ENCODE peak calls at places on chromosome X, in five cellular contexts. M, A, X, Z and S are unnamed samples.

GRCh38 chrX:48648299-48648698 is 35.3 kb upstream of the WAS start:
- DNase-seq in Z (peak), A (no peak), X (no peak), M (peak), S (peak)

GRCh38 chrX:125131146-125131545 is 188.5 kb upstream of the TEX13C start:
- DNase-seq in A (no peak), Z (no peak), M (no peak), X (no peak), S (peak)

GRCh38 chrX:12228862-12229261 is 90.6 kb downstream of the FRMPD4 start:
- DNase-seq in Z (no peak), X (no peak), A (no peak), M (no peak), S (no peak)

GRCh38 chrX:120302434-120302833 is 8.8 kb downstream of the TMEM255A start:
- DNase-seq in X (no peak), M (no peak), A (peak), Z (no peak), S (peak)

GRCh38 chrX:115388879-115389278 is 99.4 kb downstream of the LUZP4 start:
- DNase-seq in M (peak), X (no peak), A (no peak), Z (no peak), S (no peak)

GRCh38 chrX:48971325-48972213 is at the start of gene KCND1:
- DNase-seq in X (no peak), A (peak), M (peak), Z (peak), S (peak)

GRCh38 chrX:1244164-1245076 is 24.2 kb upstream of the CSF2RA start:
- DNase-seq in X (peak), M (no peak), Z (no peak), A (no peak), S (no peak)

GRCh38 chrX:9456250-9457074 is 8.4 kb upstream of the TBL1X start:
- DNase-seq in Z (no peak), X (no peak), A (no peak), M (no peak), S (no peak)

GRCh38 chrX:53265771-53266170 is 15.6 kb downstream of the IQSEC2 start:
- DNase-seq in X (no peak), Z (peak), M (peak), A (no peak), S (peak)

GRCh38 chrX:72306085-72306801 is 529 bp upstream of the CITED1 start:
- DNase-seq in Z (peak), X (no peak), A (no peak), M (peak), S (peak)

GRCh38 chrX:111830561-111830960 is 45.4 kb upstream of the TRPC5OS start:
- DNase-seq in A (no peak), M (no peak), Z (no peak), X (no peak), S (no peak)

GRCh38 chrX:42567268-42567667 is 210.7 kb downstream of the PPP1R2C start:
- DNase-seq in M (peak), X (no peak), A (no peak), Z (peak), S (no peak)

GRCh38 chrX:101357166-101357795 is 8.7 kb upstream of the TIMM8A start:
- DNase-seq in M (peak), X (no peak), A (no peak), Z (peak), S (no peak)

GRCh38 chrX:6149231-6149870 is 79.3 kb downstream of the NLGN4X start:
- DNase-seq in A (no peak), Z (peak), X (no peak), M (no peak), S (no peak)

GRCh38 chrX:52923781-52924241 is 26.7 kb downstream of the FAM156B start:
- DNase-seq in Z (peak), M (peak), A (no peak), X (no peak), S (peak)

GRCh38 chrX:67545772-67546495 is 2.1 kb downstream of the AR start:
- DNase-seq in M (peak), A (peak), Z (peak), X (no peak), S (peak)

GRCh38 chrX:117969337-117969736 is 147.3 kb downstream of the KLHL13 start:
- DNase-seq in Z (no peak), X (no peak), A (no peak), M (no peak), S (no peak)

GRCh38 chrX:10926906-10927305 is 184.2 kb upstream of the HCCS start:
- DNase-seq in Z (no peak), M (peak), X (no peak), A (no peak), S (no peak)

GRCh38 chrX:148592595-148592994 is 92.2 kb downstream of the AFF2 start:
- DNase-seq in M (no peak), X (no peak), Z (no peak), A (no peak), S (no peak)

GRCh38 chrX:43718956-43719355 is 62.9 kb downstream of the MAOA start:
- DNase-seq in X (no peak), A (no peak), M (no peak), Z (no peak), S (peak)

GRCh38 chrX:41265615-41266014 is 68.3 kb upstream of the DDX3X start:
- DNase-seq in X (no peak), M (peak), Z (peak), A (no peak), S (no peak)

GRCh38 chrX:150355898-150356297 is 7.2 kb upstream of the MAMLD1 start:
- DNase-seq in M (no peak), Z (no peak), X (no peak), A (no peak), S (no peak)

GRCh38 chrX:130669233-130669632 is 233.8 kb downstream of the ENOX2 start:
- DNase-seq in X (no peak), A (no peak), Z (peak), M (peak), S (no peak)

GRCh38 chrX:133987188-133987587 is 1.8 kb upstream of the GPC3 start:
- DNase-seq in M (no peak), Z (no peak), A (no peak), X (no peak), S (no peak)

GRCh38 chrX:133988010-133988409 is 2.6 kb upstream of the GPC3 start:
- DNase-seq in A (no peak), Z (no peak), X (no peak), M (no peak), S (no peak)

GRCh38 chrX:133985164-133986007 is at the start of gene GPC3:
- DNase-seq in A (no peak), M (peak), X (peak), Z (peak), S (peak)

GRCh38 chrX:133984857-133985163 is 584 bp downstream of the GPC3 start:
- DNase-seq in M (no peak), X (no peak), Z (peak), A (no peak), S (no peak)

DNA sequence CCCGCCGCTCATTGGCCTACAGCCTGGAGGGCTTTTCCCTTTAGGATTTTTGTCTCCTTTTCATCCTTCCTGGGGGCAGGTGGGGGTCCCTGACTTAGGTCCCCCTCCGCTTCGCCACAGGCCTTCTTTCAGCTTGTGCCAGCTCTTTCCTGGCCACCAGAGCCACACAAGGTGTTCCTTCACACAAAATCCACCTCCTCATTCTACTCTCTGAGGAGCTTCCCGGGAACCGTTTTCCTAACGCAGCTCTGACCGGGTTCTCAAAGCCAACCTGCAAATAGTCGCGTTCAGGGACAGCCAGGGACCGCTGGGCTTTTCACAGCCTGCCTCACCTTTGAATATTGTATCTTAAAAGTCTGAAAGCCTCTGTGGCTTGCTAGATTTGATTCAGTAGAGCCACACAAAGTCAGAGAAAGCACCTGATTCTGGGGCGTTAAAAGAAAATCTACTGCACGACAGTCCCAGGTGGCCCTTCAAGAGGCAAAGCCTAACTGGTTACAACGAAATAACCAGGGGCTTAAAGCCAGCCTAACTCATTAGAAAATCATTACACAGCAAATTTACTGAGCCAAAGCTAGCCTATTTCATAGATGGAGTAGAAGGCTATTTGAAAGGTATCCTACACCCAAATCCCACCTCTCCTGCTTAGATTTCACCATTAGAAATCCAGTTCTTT is 752 bp upstream of the GPC3 start:
- DNase-seq in A (no peak), M (no peak), Z (no peak), X (no peak), S (no peak)
- H3K4me3 ChIP-seq in A (peak), M (peak), Z (no peak), X (peak), S (peak)

GRCh38 chrX:45783002-45783401 is 582.3 kb upstream of the DIPK2B start:
- DNase-seq in X (no peak), A (no peak), M (no peak), Z (no peak), S (no peak)

GRCh38 chrX:45778621-45779020 is 577.9 kb upstream of the DIPK2B start:
- DNase-seq in Z (peak), A (no peak), X (no peak), M (no peak), S (peak)

GRCh38 chrX:45784590-45784989 is 583.9 kb upstream of the DIPK2B start:
- DNase-seq in A (no peak), Z (no peak), X (no peak), M (no peak), S (no peak)

GRCh38 chrX:45781901-45782553 is 581.4 kb upstream of the DIPK2B start:
- DNase-seq in A (no peak), X (no peak), M (peak), Z (peak), S (peak)
- TF ChIP-seq CTCF in A (no peak), X (no peak), M (peak), Z (peak), S (peak)

GRCh38 chrX:109622270-109622669 is 2.7 kb downstream of the KCNE5 start:
- DNase-seq in X (no peak), A (no peak), Z (no peak), M (no peak), S (no peak)

GRCh38 chrX:109626637-109627036 is 1.7 kb upstream of the KCNE5 start:
- DNase-seq in X (no peak), Z (no peak), A (no peak), M (no peak), S (no peak)

GRCh38 chrX:109624022-109624421 is 950 bp downstream of the KCNE5 start:
- DNase-seq in X (no peak), M (no peak), A (no peak), Z (no peak), S (no peak)

GRCh38 chrX:109629310-109629709 is 4.3 kb upstream of the KCNE5 start:
- DNase-seq in Z (peak), A (no peak), M (peak), X (no peak), S (no peak)

GRCh38 chrX:109624641-109625311 is at the start of gene KCNE5:
- DNase-seq in M (no peak), Z (no peak), A (peak), X (no peak), S (no peak)
- H3K4me3 ChIP-seq in M (no peak), Z (no peak), A (no peak), X (no peak), S (no peak)

DNA sequence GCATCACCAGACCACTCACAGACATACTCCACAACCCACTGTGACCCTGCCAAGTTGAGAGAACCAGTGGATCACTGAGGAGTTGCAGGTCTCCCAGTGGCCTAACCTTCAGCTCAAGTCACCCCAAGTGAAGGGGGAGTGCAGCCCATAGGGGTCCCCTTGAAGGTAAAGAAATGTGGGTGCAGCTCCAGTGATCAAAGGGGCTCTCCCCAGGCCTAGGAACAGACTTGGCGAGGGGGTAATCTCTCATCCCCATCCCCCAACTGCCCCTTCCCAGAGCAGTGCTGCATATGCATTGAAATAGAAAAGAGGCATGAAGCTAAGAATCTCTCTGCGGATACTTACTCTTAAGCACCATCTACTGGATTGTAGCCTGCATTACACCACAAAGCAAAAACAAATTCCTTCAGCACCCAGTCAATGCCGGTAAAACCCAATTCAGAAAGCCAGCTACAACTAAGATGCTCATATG is 27.0 kb downstream of the MAGEE1 start:
- DNase-seq in M (peak), X (no peak), A (no peak), Z (peak), S (peak)
- TF ChIP-seq CTCF in M (peak), X (peak), A (peak), Z (peak), S (peak)

GRCh38 chrX:32448945-32449344 is 762.4 kb downstream of the DMD start:
- DNase-seq in A (no peak), Z (no peak), M (no peak), X (no peak), S (no peak)

GRCh38 chrX:32451954-32452518 is 759.3 kb downstream of the DMD start:
- DNase-seq in X (no peak), Z (no peak), M (no peak), A (no peak), S (no peak)

GRCh38 chrX:32447640-32448039 is 763.7 kb downstream of the DMD start:
- DNase-seq in M (no peak), A (no peak), Z (no peak), X (no peak), S (no peak)

GRCh38 chrX:32443841-32444240 is 767.5 kb downstream of the DMD start:
- DNase-seq in M (no peak), X (no peak), Z (no peak), A (no peak), S (no peak)

GRCh38 chrX:32448320-32448719 is 763.0 kb downstream of the DMD start:
- DNase-seq in Z (no peak), A (no peak), X (no peak), M (no peak), S (no peak)
- H3K4me3 ChIP-seq in Z (no peak), A (no peak), X (no peak), M (no peak), S (no peak)

DNA sequence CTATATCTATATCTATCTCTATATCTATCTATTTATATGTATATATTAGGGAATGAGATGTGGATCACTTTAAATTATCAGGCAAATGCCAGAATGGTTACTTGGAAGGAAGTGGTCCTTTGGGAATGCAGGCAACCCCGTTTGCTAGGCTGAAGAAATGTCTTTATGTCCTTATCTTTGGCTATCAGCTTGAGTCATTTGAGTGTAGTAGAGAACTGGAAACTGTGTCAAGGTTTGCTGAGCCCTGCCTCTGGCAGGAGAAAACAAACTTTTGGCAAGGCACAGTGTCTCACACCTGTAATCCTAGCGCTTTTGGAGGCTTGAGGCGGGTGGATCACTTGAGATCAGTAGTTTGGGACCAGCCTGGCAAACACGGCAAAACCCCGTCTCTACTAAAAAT is 167.3 kb downstream of the ACTRT1 start:
- DNase-seq in M (no peak), A (no peak), X (no peak), Z (no peak), S (no peak)
- TF ChIP-seq CTCF in M (no peak), A (no peak), X (no peak), Z (no peak), S (no peak)

DNA sequence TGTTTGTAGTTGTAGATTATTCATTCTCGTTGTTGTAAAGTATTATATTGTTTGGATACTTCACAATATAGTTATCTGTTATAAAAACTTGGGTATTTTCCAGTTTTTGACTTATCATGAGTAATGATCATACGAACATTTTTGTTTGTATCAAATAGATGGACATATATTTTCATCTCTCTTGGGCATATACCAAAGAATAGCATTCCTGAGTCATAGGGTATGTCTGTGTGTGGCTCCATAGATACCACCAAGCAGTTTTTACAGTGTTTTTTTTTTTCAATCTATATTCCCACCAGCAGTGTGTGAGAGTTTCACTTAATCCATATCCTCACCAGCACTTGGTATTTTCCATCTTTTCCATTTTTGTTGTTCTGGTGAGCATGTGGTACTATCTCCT is 89.7 kb upstream of the RAB40AL start:
- DNase-seq in X (no peak), A (no peak), Z (no peak), M (no peak), S (no peak)
- H3K4me3 ChIP-seq in X (no peak), A (no peak), Z (no peak), M (no peak), S (no peak)